ENCODE peak calls at places on chromosomes 3 and 15, in four cellular contexts. C, T, R and D are unnamed samples.

GRCh38 chr3:195095035-195095703 is 175.8 kb downstream of the XXYLT1 start:
- DNase-seq in T (peak; percentile 39), R (no peak), C (peak; percentile 30), D (no peak)

GRCh38 chr15:62119224-62119925 is 45.7 kb downstream of the C2CD4B start:
- DNase-seq in C (peak; percentile 14), R (no peak), T (no peak), D (no peak)

GRCh38 chr3:105532251-105532650 is 165.5 kb downstream of the ALCAM start:
- DNase-seq in C (no peak), R (no peak), T (no peak), D (no peak)

GRCh38 chr15:42363942-42364341 is 4.6 kb downstream of the CAPN3 start:
- DNase-seq in T (no peak), C (no peak), R (no peak), D (no peak)

GRCh38 chr3:142356818-142357217 is 91.0 kb downstream of the XRN1 start:
- DNase-seq in T (peak; percentile 47), C (no peak), R (no peak), D (no peak)

GRCh38 chr3:189897406-189897805 is 223.3 kb downstream of the P3H2 start:
- DNase-seq in R (no peak), C (no peak), T (no peak), D (no peak)

GRCh38 chr15:73254598-73254997 is 114.2 kb downstream of the HCN4 start:
- DNase-seq in R (no peak), C (no peak), T (no peak), D (no peak)

GRCh38 chr3:120678984-120679383 is 3.1 kb downstream of the HGD start:
- DNase-seq in C (peak; percentile 16), R (no peak), T (no peak), D (no peak)

GRCh38 chr15:78685157-78685830 is 44.3 kb upstream of the CHRNB4 start:
- DNase-seq in C (no peak), R (no peak), T (no peak), D (no peak)

GRCh38 chr3:119681279-119681678 is 4.1 kb upstream of the COX17 start:
- DNase-seq in R (no peak), C (peak; percentile 26), T (no peak), D (no peak)

GRCh38 chr3:153180860-153181372 is 18.9 kb downstream of the RAP2B start:
- DNase-seq in C (peak; percentile 33), R (no peak), T (no peak), D (no peak)

GRCh38 chr3:20056727-20057611 is 16.7 kb downstream of the KAT2B start:
- DNase-seq in T (no peak), R (no peak), C (no peak), D (no peak)

GRCh38 chr3:170778240-170779217 is 91.5 kb downstream of the RPL22L1 start:
- DNase-seq in R (peak; percentile 31), T (no peak), C (no peak), D (no peak)

GRCh38 chr15:91049378-91050127 is 27.2 kb upstream of the VPS33B start:
- DNase-seq in R (peak; percentile 27), C (peak; percentile 77), T (peak; percentile 12), D (no peak)

GRCh38 chr3:112979244-112979832 is 4.4 kb upstream of the CD200R1 start:
- DNase-seq in C (peak; percentile 20), T (no peak), R (peak; percentile 7), D (no peak)

GRCh38 chr3:10485806-10486205 is 19.6 kb downstream of the ATP2B2 start:
- DNase-seq in C (no peak), R (no peak), T (no peak), D (no peak)

GRCh38 chr15:84816694-84817460 is at the start of gene ALPK3:
- DNase-seq in C (no peak), R (no peak), T (no peak), D (no peak)

GRCh38 chr3:172561894-172562664 is 38.8 kb upstream of the TNFSF10 start:
- DNase-seq in R (no peak), T (no peak), C (peak; percentile 28), D (no peak)

GRCh38 chr3:175956964-175957363 is 1097.8 kb downstream of the NAALADL2 start:
- DNase-seq in T (no peak), C (peak; percentile 21), R (no peak), D (no peak)

GRCh38 chr3:188796122-188796631 is 375.6 kb upstream of the TPRG1 start:
- DNase-seq in R (no peak), C (no peak), T (no peak), D (no peak)

GRCh38 chr15:51374131-51374530 is 32.7 kb downstream of the GLDN start:
- DNase-seq in T (no peak), R (no peak), C (no peak), D (no peak)

GRCh38 chr3:189914799-189915198 is 205.9 kb downstream of the P3H2 start:
- DNase-seq in R (no peak), T (no peak), C (peak; percentile 55), D (no peak)

GRCh38 chr3:189317911-189318310 is 146.1 kb downstream of the TPRG1 start:
- DNase-seq in C (no peak), T (no peak), R (no peak), D (no peak)

DNA sequence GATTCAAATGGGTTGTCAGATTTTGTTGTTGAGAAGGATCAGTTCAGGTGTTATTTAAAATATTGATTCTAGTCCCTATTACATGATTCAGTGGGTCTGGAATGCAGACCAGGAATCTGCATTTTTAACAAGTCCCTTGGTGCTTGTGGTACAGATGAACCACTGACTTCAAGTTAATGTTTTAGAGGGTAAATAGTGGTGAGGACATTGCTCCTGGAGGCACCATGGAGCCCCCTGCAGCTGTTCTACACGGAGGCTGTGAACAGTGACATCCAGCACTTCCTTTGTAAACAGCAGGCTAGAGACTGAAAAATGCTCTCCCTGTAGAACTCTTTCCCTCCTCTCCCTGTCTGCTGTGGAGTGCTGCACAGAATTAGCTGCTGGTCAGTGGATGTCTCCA is 4.8 kb upstream of the FSIP1 start:
- DNase-seq in T (no peak), C (no peak), R (no peak), D (no peak)
- TF ChIP-seq SPI1 in T (no peak), C (no peak), R (no peak), D (no peak)

GRCh38 chr3:49781415-49782199 is 4.7 kb downstream of the IP6K1 start:
- DNase-seq in T (no peak), C (no peak), R (no peak), D (no peak)

GRCh38 chr3:49780080-49780967 is 6.0 kb downstream of the IP6K1 start:
- DNase-seq in T (no peak), C (no peak), R (no peak), D (no peak)

GRCh38 chr3:49775538-49775937 is 10.8 kb downstream of the IP6K1 start:
- DNase-seq in C (no peak), R (no peak), T (no peak), D (no peak)

DNA sequence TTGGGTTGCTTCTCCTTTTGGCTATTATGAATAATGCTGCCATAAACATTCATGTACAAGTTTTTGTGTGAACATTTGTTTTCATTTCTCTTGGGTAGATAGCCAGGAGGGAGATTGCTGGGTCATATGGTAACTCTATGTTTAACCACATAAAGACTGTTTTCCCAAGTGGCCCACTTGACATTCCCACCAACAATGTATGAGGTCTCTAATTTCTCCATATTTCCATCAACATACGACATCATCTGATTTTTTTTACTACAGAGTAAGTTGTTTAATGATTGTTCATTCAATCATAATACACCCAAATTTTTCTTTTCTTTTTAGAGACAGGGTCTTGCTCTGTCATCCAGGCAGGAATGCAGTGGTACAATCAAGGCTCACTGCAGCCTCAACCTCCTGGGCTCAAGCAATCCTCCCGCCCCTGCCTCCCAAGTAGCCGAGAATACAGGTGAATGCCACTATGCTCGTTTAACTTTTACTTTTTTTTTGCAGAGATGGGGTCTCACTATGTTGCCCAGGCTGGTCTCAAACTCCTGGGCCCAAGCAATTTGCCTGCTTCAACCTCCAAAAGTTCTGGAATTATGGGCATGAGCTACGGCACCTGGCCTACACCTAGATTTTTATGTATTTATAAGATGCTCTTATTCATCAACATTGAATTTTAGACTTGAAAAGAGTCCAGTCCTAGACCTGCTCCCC is 6.8 kb downstream of the IP6K1 start:
- DNase-seq in R (no peak), C (no peak), T (no peak), D (no peak)
- TF ChIP-seq SPI1 in R (no peak), C (no peak), T (no peak), D (no peak)

DNA sequence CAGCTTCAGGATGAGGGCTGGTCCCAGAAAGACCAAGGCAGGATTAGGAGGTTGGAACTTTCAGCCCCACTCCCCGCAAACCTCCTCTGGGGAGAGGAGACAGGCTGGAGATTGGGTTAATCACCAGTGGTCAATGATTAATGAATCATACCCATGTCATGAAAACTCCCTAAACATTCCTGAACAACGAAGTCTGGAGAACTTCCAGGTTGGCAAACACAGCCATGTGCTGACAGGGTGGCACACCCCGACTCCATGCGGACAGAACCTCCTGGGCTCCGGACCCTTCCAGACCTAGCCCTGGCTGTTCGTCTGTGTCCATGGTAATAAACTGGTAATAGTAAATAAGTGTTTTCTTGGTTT is 151.3 kb downstream of the TJP1 start:
- DNase-seq in C (no peak), R (no peak), T (no peak), D (no peak)
- TF ChIP-seq SPI1 in C (no peak), R (no peak), T (no peak), D (no peak)

DNA sequence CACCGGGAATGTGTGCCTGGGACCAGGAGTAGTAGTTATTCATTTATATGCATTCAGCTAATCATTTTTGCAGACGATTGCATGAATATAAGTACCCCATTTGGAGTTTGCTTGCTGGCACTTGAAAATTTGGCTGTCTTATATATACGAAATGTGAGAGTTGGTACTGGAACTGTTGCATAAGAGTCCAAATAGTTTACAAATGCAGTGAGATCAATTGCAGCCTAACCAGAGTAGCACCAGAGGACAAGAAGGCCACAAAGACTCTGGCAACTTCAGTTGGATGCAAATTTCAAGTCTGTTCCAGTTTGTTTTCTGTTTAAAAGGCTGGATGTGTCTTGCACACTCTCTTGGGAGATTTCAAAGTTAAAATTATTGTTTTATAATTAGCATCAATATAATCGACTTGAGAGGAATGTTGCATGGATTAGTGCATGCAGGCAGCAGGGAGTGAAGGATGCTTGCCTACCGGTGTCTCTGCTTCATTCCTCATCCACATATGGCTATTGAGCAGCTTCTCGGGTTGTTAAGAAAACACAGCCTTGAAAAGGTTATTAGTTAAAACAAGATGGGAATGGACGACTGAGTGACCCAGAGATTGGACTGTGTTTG is 213.0 kb downstream of the PTPRG start:
- DNase-seq in C (no peak), T (no peak), R (no peak), D (no peak)
- TF ChIP-seq SPI1 in C (no peak), T (no peak), R (no peak), D (no peak)

DNA sequence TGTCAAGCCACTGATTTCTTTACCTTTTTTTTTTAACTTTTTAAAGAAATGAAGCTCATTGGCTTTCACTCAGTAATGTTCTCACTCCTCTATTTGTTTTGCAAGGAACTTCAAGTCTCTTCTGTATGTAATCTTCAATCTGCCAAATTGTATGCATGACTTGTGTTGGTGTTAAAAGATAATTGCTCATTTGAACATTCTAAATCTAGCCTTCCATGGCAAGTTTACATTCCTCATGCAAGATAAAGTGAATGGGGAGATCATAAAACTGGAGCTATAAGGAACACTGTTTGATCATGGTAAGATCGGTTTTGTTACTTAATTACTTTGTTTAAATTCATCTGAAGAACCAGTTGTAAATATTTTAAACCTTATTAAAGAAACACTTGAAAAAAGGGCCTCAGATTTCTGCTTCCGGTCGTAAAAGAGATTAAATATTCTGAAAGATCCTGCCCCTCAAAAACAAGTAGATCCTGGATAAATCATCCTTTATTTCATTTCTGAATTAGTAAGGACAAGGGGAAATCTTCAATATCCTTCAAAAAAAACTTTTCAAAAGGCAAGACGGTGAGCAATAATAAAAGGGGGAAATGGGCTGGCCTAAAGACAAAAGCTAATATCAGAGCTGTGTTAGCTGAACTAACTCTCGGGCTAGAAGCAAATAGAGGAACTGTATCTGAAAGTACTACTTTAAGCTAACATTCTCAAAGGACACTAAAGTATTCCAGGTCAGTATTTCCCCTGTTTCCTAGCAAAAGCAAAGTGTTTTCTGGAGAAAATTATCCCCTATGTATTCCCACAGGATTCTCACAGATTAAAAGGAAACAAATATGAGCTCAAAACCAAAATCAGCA is 107.0 kb upstream of the ATP11B start:
- DNase-seq in C (no peak), T (no peak), R (no peak), D (no peak)
- TF ChIP-seq SPI1 in C (peak; percentile 79), T (peak; percentile 37), R (no peak), D (peak; percentile 71)